ENCODE peak calls at places on chromosomes 13 and 19, in seven cellular contexts. O is GM23338, K is HCT116, B is SK-N-SH, H is HL-60, L is stomach, M is breast epithelium. V is an unnamed sample.

GRCh38 chr13:65914707-65915106 is 1315.4 kb downstream of the PCDH9 start:
- DNase-seq in O (no peak), K (no peak), B (no peak), H (no peak), L (no peak), M (no peak), V (no peak)

GRCh38 chr19:4326837-4327251 is 11.8 kb downstream of the STAP2 start:
- DNase-seq in O (peak), K (no peak), B (peak), H (no peak), L (no peak), M (no peak), V (no peak)

GRCh38 chr13:41700790-41701310 is 243.5 kb downstream of the RGCC start:
- DNase-seq in O (no peak), K (no peak), B (peak), H (no peak), L (no peak), M (no peak), V (peak)

GRCh38 chr13:25371608-25372274 is at the start of gene ATP8A2:
- DNase-seq in O (peak), K (no peak), B (peak), H (no peak), L (no peak), M (no peak), V (no peak)

GRCh38 chr13:23570099-23570926 is at the start of gene TNFRSF19:
- DNase-seq in O (peak), K (no peak), B (peak), H (no peak), L (no peak), M (no peak), V (no peak)

GRCh38 chr19:29383696-29384095 is 142.1 kb upstream of the VSTM2B start:
- DNase-seq in O (no peak), K (no peak), B (no peak), H (no peak), L (no peak), M (no peak), V (no peak)

GRCh38 chr13:113818700-113819295 is 45.1 kb downstream of the GAS6 start:
- DNase-seq in O (no peak), K (no peak), B (no peak), H (no peak), L (no peak), M (no peak), V (no peak)

GRCh38 chr19:12668937-12669271 is 2.3 kb downstream of the WDR83 start:
- DNase-seq in O (peak), K (no peak), B (peak), H (peak), L (peak), M (peak), V (no peak)

GRCh38 chr13:27007166-27007565 is 164.4 kb downstream of the USP12 start:
- DNase-seq in O (peak), K (no peak), B (no peak), H (no peak), L (no peak), M (no peak), V (no peak)

GRCh38 chr13:34435338-34435737 is 506.7 kb upstream of the NBEA start:
- DNase-seq in O (no peak), K (peak), B (no peak), H (no peak), L (no peak), M (no peak), V (no peak)

GRCh38 chr13:48493076-48493765 is 39.7 kb downstream of the RCBTB2 start:
- DNase-seq in O (no peak), K (no peak), B (no peak), H (no peak), L (no peak), M (no peak), V (no peak)

GRCh38 chr19:32231691-32232090 is 113.7 kb upstream of the ZNF507 start:
- DNase-seq in O (no peak), K (no peak), B (no peak), H (no peak), L (no peak), M (no peak), V (no peak)

GRCh38 chr13:93227280-93227905 is 786 bp downstream of the GPC6 start:
- DNase-seq in O (peak), K (no peak), B (peak), H (no peak), L (no peak), M (no peak), V (no peak)

GRCh38 chr13:60788156-60788829 is 391.3 kb downstream of the TDRD3 start:
- DNase-seq in O (no peak), K (no peak), B (no peak), H (no peak), L (no peak), M (no peak), V (no peak)

GRCh38 chr13:48230541-48230940 is 2.5 kb upstream of the ITM2B start:
- DNase-seq in O (no peak), K (no peak), B (no peak), H (no peak), L (no peak), M (no peak), V (no peak)

GRCh38 chr19:5281588-5281987 is 59.0 kb downstream of the PTPRS start:
- DNase-seq in O (no peak), K (no peak), B (peak), H (no peak), L (peak), M (peak), V (no peak)

GRCh38 chr13:44165172-44165894 is 208.3 kb upstream of the SERP2 start:
- DNase-seq in O (no peak), K (no peak), B (no peak), H (no peak), L (no peak), M (no peak), V (no peak)

GRCh38 chr13:58620171-58620570 is 988.6 kb downstream of the PCDH17 start:
- DNase-seq in O (peak), K (no peak), B (peak), H (no peak), L (no peak), M (no peak), V (no peak)

GRCh38 chr19:57191141-57192063 is at the start of gene ZNF264:
- DNase-seq in O (peak), K (peak), B (peak), H (peak), L (peak), M (peak), V (peak)

GRCh38 chr19:46791944-46792343 is 3.5 kb upstream of the SLC1A5 start:
- DNase-seq in O (no peak), K (no peak), B (peak), H (no peak), L (no peak), M (no peak), V (no peak)

GRCh38 chr19:28840891-28841290 is 372.1 kb downstream of the UQCRFS1 start:
- DNase-seq in O (peak), K (no peak), B (no peak), H (no peak), L (no peak), M (no peak), V (no peak)

GRCh38 chr19:7729211-7729610 is 2.7 kb downstream of the CLEC4G start:
- DNase-seq in O (peak), K (no peak), B (no peak), H (no peak), L (no peak), M (no peak), V (no peak)

GRCh38 chr13:76647550-76647949 is 238.7 kb downstream of the KCTD12 start:
- DNase-seq in O (no peak), K (no peak), B (no peak), H (no peak), L (no peak), M (no peak), V (no peak)

GRCh38 chr19:12092065-12092867 is 27.7 kb downstream of the ZNF844 start:
- DNase-seq in O (peak), K (no peak), B (no peak), H (peak), L (peak), M (peak), V (peak)

GRCh38 chr19:10624585-10624984 is 768 bp upstream of the SLC44A2 start:
- DNase-seq in O (no peak), K (no peak), B (no peak), H (no peak), L (peak), M (no peak), V (no peak)

GRCh38 chr19:17235618-17236413 is 9.8 kb downstream of the OCEL1 start:
- DNase-seq in O (peak), K (no peak), B (peak), H (peak), L (peak), M (peak), V (no peak)

GRCh38 chr13:72696590-72696989 is 30.8 kb downstream of the MZT1 start:
- DNase-seq in O (no peak), K (peak), B (peak), H (no peak), L (no peak), M (no peak), V (no peak)

GRCh38 chr13:57314897-57315520 is 148.0 kb downstream of the PRR20E start:
- DNase-seq in O (peak), K (no peak), B (no peak), H (no peak), L (no peak), M (no peak), V (no peak)

GRCh38 chr13:83752141-83752540 is 130.1 kb downstream of the SLITRK1 start:
- DNase-seq in O (no peak), K (no peak), B (no peak), H (no peak), L (no peak), M (no peak), V (no peak)

GRCh38 chr19:29887498-29887897 is 54.5 kb upstream of the URI1 start:
- DNase-seq in O (no peak), K (no peak), B (peak), H (peak), L (peak), M (no peak), V (no peak)

GRCh38 chr13:31951215-31951678 is 80.3 kb upstream of the FRY start:
- DNase-seq in O (no peak), K (no peak), B (no peak), H (peak), L (peak), M (peak), V (no peak)

GRCh38 chr13:39020853-39021462 is 16.9 kb downstream of the PROSER1 start:
- DNase-seq in O (no peak), K (no peak), B (no peak), H (no peak), L (no peak), M (no peak), V (no peak)

GRCh38 chr19:13938361-13939027 is at the start of gene PODNL1:
- DNase-seq in O (peak), K (no peak), B (peak), H (no peak), L (no peak), M (peak), V (no peak)

GRCh38 chr19:13850910-13851753 is 25.8 kb upstream of the NANOS3 start:
- DNase-seq in O (no peak), K (peak), B (peak), H (no peak), L (peak), M (peak), V (no peak)

GRCh38 chr13:99085846-99086148 is 107.9 kb upstream of the DOCK9 start:
- DNase-seq in O (no peak), K (no peak), B (no peak), H (no peak), L (no peak), M (no peak), V (no peak)
- H3K27ac ChIP-seq in O (no peak), K (peak), B (no peak), H (no peak), L (peak), M (peak), V (no peak)

GRCh38 chr19:50460161-50460765 is 16.0 kb upstream of the EMC10 start:
- DNase-seq in O (peak), K (no peak), B (no peak), H (no peak), L (no peak), M (no peak), V (no peak)
- H3K4me3 ChIP-seq in O (no peak), K (no peak), B (no peak), H (no peak), L (no peak), M (no peak), V (no peak)

GRCh38 chr19:18388328-18389094 is 2.6 kb downstream of the GDF15 start:
- DNase-seq in O (peak), K (no peak), B (peak), H (peak), L (peak), M (peak), V (no peak)
- TF ChIP-seq POLR2AphosphoS5 in O (no peak), K (peak), B (no peak), H (no peak), L (no peak), M (no peak), V (no peak)

GRCh38 chr13:28251462-28251861 is 113.1 kb downstream of the PAN3 start:
- DNase-seq in O (no peak), K (no peak), B (no peak), H (no peak), L (no peak), M (no peak), V (no peak)
- H3K27ac ChIP-seq in O (no peak), K (no peak), B (no peak), H (peak), L (no peak), M (no peak), V (no peak)

GRCh38 chr19:34259367-34259865 is 5.1 kb downstream of the GARRE1 start:
- DNase-seq in O (no peak), K (no peak), B (no peak), H (no peak), L (no peak), M (no peak), V (no peak)

GRCh38 chr19:34261335-34262109 is 7.2 kb downstream of the GARRE1 start:
- DNase-seq in O (peak), K (no peak), B (no peak), H (no peak), L (no peak), M (no peak), V (no peak)

GRCh38 chr19:34257559-34257924 is 3.2 kb downstream of the GARRE1 start:
- DNase-seq in O (no peak), K (no peak), B (no peak), H (no peak), L (no peak), M (no peak), V (no peak)

GRCh38 chr19:34263745-34264237 is 9.4 kb downstream of the GARRE1 start:
- DNase-seq in O (no peak), K (no peak), B (no peak), H (no peak), L (no peak), M (no peak), V (no peak)

DNA sequence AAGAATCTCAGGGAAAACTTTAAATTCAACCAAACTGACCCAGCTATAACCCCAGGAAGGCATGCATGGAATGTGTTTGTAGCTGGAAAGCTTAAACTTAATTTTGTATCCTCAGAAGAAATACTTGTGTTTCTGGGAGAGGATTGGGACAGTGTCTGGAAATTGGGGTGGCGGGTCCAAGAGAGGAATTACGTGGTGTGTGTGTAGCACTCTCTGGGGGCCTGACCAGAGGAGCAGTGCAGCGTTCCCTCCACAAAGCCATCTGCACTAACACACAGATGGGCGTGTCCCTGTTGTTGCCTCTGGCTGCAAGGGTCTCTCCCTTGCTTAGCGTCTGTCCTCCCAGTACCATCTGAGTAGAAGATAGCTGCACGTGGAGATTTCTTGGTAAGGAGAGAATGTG is 6.4 kb downstream of the GARRE1 start:
- DNase-seq in O (peak), K (no peak), B (no peak), H (no peak), L (no peak), M (no peak), V (no peak)
- H3K4me3 ChIP-seq in O (no peak), K (no peak), B (no peak), H (no peak), L (no peak), M (no peak), V (peak)

DNA sequence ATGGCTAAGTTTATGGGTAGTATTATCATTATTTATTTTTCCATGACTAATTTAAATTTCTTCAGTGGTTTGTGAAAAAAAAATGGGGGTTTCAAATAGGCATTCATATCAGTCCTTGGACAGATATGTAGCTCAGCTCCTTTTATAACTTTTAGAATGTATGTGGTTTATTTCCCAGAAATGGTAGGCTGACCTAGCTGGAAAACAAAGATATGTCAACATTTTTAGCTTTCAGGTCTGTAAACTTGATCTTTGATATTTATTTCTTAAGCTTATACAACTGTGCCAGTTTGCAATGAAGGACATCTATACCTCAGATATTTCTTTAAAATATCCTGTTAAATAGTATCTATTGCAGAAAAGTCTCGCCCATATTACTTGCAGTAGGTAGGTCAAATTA is 1815.5 kb downstream of the SLITRK5 start:
- DNase-seq in O (no peak), K (no peak), B (no peak), H (no peak), L (no peak), M (no peak), V (no peak)
- TF ChIP-seq POLR2AphosphoS5 in O (no peak), K (no peak), B (no peak), H (no peak), L (no peak), M (no peak), V (no peak)

GRCh38 chr19:39253374-39254149 is 4.9 kb upstream of the IFNL4 start:
- DNase-seq in O (no peak), K (no peak), B (no peak), H (no peak), L (no peak), M (no peak), V (no peak)
- H3K27ac ChIP-seq in O (no peak), K (no peak), B (no peak), H (no peak), L (no peak), M (no peak), V (no peak)

GRCh38 chr19:1322198-1322981 is 36.7 kb downstream of the EFNA2 start:
- DNase-seq in O (no peak), K (no peak), B (no peak), H (no peak), L (no peak), M (no peak), V (no peak)

GRCh38 chr19:1324249-1324791 is 38.6 kb downstream of the EFNA2 start:
- DNase-seq in O (no peak), K (no peak), B (no peak), H (no peak), L (no peak), M (no peak), V (no peak)

GRCh38 chr19:1325568-1326294 is 40.1 kb downstream of the EFNA2 start:
- DNase-seq in O (no peak), K (no peak), B (no peak), H (no peak), L (no peak), M (no peak), V (no peak)

GRCh38 chr19:1327125-1327524 is 41.5 kb downstream of the EFNA2 start:
- DNase-seq in O (no peak), K (no peak), B (no peak), H (no peak), L (no peak), M (no peak), V (no peak)

GRCh38 chr19:1324792-1325567 is 39.3 kb downstream of the EFNA2 start:
- DNase-seq in O (peak), K (peak), B (peak), H (peak), L (peak), M (peak), V (no peak)
- H3K4me3 ChIP-seq in O (peak), K (peak), B (no peak), H (peak), L (peak), M (peak), V (no peak)

DNA sequence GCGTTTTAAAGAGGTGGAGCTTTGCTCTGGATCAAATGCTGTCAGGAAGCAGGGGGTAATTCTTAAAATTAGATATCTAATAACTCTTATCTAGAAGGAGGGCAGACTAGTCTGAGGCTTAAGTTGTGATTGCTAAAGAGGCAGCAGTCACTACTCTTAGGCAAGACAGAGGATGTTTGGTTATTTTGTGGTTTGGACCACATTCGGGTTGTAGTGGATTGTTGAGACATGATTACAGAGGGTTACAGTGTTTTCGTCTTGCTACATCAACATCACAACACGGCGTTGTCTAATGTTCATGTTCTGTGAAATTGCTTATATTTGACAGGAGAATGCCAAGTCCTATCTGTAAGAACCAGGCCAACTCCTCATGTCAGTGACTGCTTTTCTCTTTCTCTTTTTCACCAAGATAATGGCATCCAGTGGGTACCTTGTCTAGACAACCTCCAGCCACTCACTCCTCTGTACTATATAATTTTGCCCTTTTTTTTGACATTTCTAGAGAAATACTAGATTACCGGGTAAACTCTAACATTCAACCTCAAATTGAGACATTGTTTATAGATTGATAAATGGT is 16.8 kb upstream of the TM9SF2 start:
- DNase-seq in O (no peak), K (no peak), B (no peak), H (peak), L (no peak), M (no peak), V (no peak)
- TF ChIP-seq POLR2AphosphoS5 in O (no peak), K (no peak), B (no peak), H (peak), L (no peak), M (no peak), V (no peak)

GRCh38 chr19:18604820-18605159 is 1.8 kb downstream of the CRLF1 start:
- DNase-seq in O (no peak), K (no peak), B (peak), H (no peak), L (no peak), M (no peak), V (no peak)

GRCh38 chr19:18605196-18605545 is 1.4 kb downstream of the CRLF1 start:
- DNase-seq in O (no peak), K (no peak), B (peak), H (no peak), L (no peak), M (no peak), V (no peak)

GRCh38 chr19:18603958-18604819 is 2.4 kb downstream of the CRLF1 start:
- DNase-seq in O (peak), K (no peak), B (peak), H (no peak), L (no peak), M (no peak), V (no peak)

GRCh38 chr19:18606281-18607221 is at the start of gene CRLF1:
- DNase-seq in O (peak), K (no peak), B (peak), H (no peak), L (no peak), M (no peak), V (no peak)

GRCh38 chr19:18605546-18606280 is 886 bp downstream of the CRLF1 start:
- DNase-seq in O (peak), K (no peak), B (peak), H (no peak), L (no peak), M (no peak), V (no peak)
- H3K27ac ChIP-seq in O (no peak), K (peak), B (no peak), H (no peak), L (no peak), M (no peak), V (no peak)